ENCODE peak calls at places on chromosomes 16 and 17, in six cellular contexts. J is adrenal gland, O is body of pancreas, W is testis, V is HCT116, D is GM06990. A is an unnamed sample.

GRCh38 chr17:27630607-27631408 is at the start of gene LGALS9:
- DNase-seq in J (peak; percentile 36), O (peak; percentile 69), W (no peak), V (no peak), D (peak; percentile 57), A (no peak)

GRCh38 chr17:67829331-67829730 is 4.0 kb downstream of the BPTF start:
- DNase-seq in J (no peak), O (no peak), W (no peak), V (no peak), D (peak; percentile 52), A (no peak)

GRCh38 chr17:2111691-2112090 is 56.8 kb downstream of the HIC1 start:
- DNase-seq in J (no peak), O (no peak), W (no peak), V (no peak), D (no peak), A (no peak)

GRCh38 chr17:75012320-75013076 is at the start of gene MRPL58:
- DNase-seq in J (peak; percentile 81), O (peak; percentile 82), W (peak; percentile 85), V (peak; percentile 84), D (peak; percentile 92), A (peak; percentile 94)

GRCh38 chr16:68233085-68233834 is 2.7 kb downstream of the ESRP2 start:
- DNase-seq in J (no peak), O (no peak), W (no peak), V (no peak), D (no peak), A (no peak)

GRCh38 chr17:77645441-77646430 is 312.8 kb upstream of the TNRC6C start:
- DNase-seq in J (no peak), O (no peak), W (no peak), V (no peak), D (no peak), A (peak; percentile 76)

GRCh38 chr17:80970044-80970761 is 21.4 kb upstream of the CHMP6 start:
- DNase-seq in J (no peak), O (no peak), W (peak; percentile 55), V (no peak), D (peak; percentile 47), A (no peak)

GRCh38 chr17:82583720-82584234 is 64.2 kb downstream of the FOXK2 start:
- DNase-seq in J (no peak), O (no peak), W (no peak), V (no peak), D (no peak), A (no peak)

GRCh38 chr16:78493573-78493972 is 394.1 kb downstream of the WWOX start:
- DNase-seq in J (no peak), O (no peak), W (no peak), V (no peak), D (no peak), A (no peak)

GRCh38 chr16:83215417-83216001 is 588.7 kb downstream of the CDH13 start:
- DNase-seq in J (no peak), O (no peak), W (peak; percentile 77), V (peak; percentile 21), D (peak; percentile 13), A (no peak)

GRCh38 chr17:82655038-82655479 is 6.8 kb upstream of the WDR45B start:
- DNase-seq in J (peak; percentile 64), O (no peak), W (no peak), V (no peak), D (no peak), A (no peak)

GRCh38 chr17:50758524-50758923 is 8.8 kb downstream of the ANKRD40CL start:
- DNase-seq in J (no peak), O (no peak), W (no peak), V (no peak), D (no peak), A (no peak)

GRCh38 chr17:77002103-77003045 is 134.2 kb downstream of the MGAT5B start:
- DNase-seq in J (no peak), O (no peak), W (no peak), V (peak; percentile 85), D (no peak), A (no peak)

GRCh38 chr16:85935957-85936760 is 37.2 kb downstream of the IRF8 start:
- DNase-seq in J (no peak), O (peak; percentile 30), W (no peak), V (no peak), D (peak; percentile 82), A (no peak)

GRCh38 chr17:6392609-6393367 is 42.1 kb downstream of the AIPL1 start:
- DNase-seq in J (no peak), O (peak; percentile 4), W (no peak), V (no peak), D (no peak), A (no peak)

GRCh38 chr17:9371019-9371418 is 204.6 kb downstream of the STX8 start:
- DNase-seq in J (peak; percentile 44), O (no peak), W (peak; percentile 34), V (peak; percentile 13), D (peak; percentile 15), A (no peak)

DNA sequence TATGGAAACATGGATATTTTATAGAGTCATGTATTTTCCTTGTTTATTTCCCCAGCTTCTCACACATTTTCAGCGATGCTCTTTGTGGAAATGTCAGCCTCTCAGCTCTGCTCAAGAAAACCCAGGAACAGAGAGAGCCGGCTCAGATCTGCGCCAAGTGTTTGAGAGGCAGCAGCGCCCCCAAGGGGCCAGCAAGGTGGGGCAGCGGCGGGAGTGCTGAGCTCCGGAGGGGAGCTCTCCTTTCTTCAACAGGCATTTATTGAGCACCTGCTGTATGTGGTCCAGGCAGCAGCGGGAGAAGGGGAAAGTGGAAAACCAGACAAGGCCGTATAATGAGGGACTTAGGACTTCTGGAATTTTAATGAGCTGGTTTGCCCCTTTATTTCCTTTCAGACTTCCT is 421.1 kb upstream of the C16orf82 start:
- DNase-seq in J (no peak), O (peak; percentile 11), W (peak; percentile 66), V (no peak), D (no peak), A (peak; percentile 73)
- TF ChIP-seq CTCF in J (peak; percentile 27), O (no peak), W (no peak), V (no peak), D (peak; percentile 54), A (no peak)

GRCh38 chr16:10971560-10971961 is 27.2 kb downstream of the CLEC16A start:
- DNase-seq in J (peak; percentile 44), O (peak; percentile 68), W (peak; percentile 69), V (peak; percentile 47), D (no peak), A (no peak)
- TF ChIP-seq CTCF in J (peak; percentile 88), O (peak; percentile 70), W (peak; percentile 90), V (peak; percentile 89), D (peak; percentile 58), A (peak; percentile 83)

DNA sequence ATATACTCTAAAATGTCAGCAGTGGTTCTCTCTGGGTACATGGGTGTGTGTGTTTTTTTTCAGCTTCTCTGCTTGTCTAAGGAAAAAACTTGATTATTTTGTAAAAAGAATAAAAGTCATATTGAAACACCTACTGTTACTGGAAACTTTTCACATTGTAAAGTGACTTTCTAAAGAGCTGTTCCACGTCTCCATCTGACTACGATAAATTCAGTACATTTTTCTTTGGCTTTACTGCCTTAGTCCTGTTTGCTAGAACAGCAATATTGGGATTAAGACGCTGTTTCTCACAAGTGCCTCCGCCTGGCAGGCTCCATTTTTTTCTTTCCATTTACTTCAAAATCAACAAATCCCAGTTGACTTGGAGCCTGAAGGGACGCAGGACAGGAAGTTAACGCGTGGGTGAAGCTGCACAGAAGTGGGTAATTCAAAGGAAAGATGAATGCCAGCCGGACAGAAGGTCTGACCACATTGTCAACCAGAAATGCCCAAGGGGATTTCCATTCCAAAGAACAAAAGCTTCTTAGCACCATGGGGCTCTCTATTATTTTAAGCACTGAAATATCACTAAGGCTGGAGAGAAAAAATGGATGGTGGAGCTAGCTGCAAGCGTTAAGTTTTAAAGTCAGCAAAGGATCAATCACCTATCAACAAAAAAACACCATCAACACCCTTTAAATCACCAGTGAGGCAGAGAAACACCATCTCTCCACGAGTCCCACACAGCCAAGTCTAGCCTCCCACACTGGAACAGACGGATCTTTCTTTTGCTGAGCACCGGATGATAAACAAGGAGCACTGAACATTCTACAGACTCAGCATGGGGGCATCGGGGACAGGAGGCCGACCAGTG is 8.4 kb downstream of the GLOD4 start:
- DNase-seq in J (no peak), O (no peak), W (no peak), V (no peak), D (no peak), A (no peak)
- TF ChIP-seq CTCF in J (no peak), O (no peak), W (no peak), V (no peak), D (no peak), A (no peak)

GRCh38 chr17:30243568-30243967 is 8.1 kb upstream of the SLC6A4 start:
- DNase-seq in J (no peak), O (no peak), W (no peak), V (no peak), D (no peak), A (peak; percentile 64)

GRCh38 chr17:30246460-30246859 is 11.0 kb upstream of the SLC6A4 start:
- DNase-seq in J (no peak), O (no peak), W (no peak), V (no peak), D (no peak), A (no peak)

GRCh38 chr17:30248786-30249185 is 13.3 kb upstream of the SLC6A4 start:
- DNase-seq in J (no peak), O (peak; percentile 26), W (no peak), V (no peak), D (no peak), A (peak; percentile 36)

GRCh38 chr17:30243002-30243401 is 7.5 kb upstream of the SLC6A4 start:
- DNase-seq in J (no peak), O (no peak), W (no peak), V (no peak), D (no peak), A (no peak)

GRCh38 chr17:30244853-30245385 is 9.4 kb upstream of the SLC6A4 start:
- DNase-seq in J (no peak), O (no peak), W (no peak), V (no peak), D (no peak), A (no peak)
- TF ChIP-seq CTCF in J (no peak), O (no peak), W (no peak), V (no peak), D (no peak), A (no peak)

DNA sequence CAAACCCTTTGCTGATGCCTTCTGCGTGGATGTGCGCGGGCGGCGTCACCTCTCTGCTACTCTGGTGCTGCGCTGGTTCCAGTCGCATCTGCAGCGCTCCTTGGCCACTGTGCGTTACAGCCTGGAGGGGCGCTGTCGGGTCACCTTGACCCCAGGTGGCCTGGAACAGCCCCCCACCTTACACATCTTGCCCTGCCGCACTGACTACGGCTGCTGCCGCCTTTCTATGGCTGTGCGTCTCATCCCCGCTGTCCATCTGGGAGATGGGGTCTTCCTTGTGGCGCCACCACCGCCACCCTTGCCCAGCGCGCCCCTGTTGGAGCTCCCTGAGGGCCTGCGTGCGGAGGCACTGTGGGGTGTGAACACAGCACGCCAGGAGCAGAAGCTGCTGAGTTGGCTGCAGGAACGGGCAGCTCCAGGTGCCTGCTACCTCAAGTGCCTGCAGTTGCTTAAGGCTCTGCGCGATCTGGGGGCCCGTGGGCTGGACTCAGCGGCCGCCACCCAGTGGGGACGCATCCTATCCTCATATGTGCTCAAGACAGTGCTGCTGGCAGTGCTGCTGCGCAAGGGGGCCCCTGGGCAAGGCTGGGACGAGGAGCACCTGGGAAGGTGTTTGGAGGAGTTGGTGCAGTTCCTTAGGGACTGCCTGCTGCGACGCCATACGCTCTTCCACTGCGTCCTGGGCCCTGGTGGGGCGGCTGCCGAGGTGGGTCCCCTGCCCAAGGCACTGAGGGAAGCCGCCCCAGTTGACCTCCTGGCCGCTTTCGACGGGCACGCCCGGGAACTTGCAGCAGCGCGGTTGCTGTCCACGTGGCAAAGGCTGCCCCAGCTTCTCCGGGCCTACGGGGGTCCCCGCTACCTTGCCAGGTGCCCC is 1.6 kb downstream of the ITPRIPL2 start:
- DNase-seq in J (no peak), O (no peak), W (no peak), V (no peak), D (no peak), A (no peak)
- TF ChIP-seq CTCF in J (no peak), O (no peak), W (no peak), V (peak; percentile 53), D (no peak), A (no peak)